ENCODE peak calls at places on chromosomes 16 and 17, in four cellular contexts. Y is HFFc6, Z is amygdala, F is NCI-H1105. A is an unnamed sample.

GRCh38 chr17:80263253-80264047 is 2.8 kb downstream of the RNF213 start:
- DNase-seq in Y (peak; percentile 67), Z (no peak), F (no peak), A (no peak)

GRCh38 chr17:48215583-48216139 is 108.1 kb downstream of the SNX11 start:
- DNase-seq in Y (peak; percentile 22), Z (no peak), F (no peak), A (peak; percentile 52)

GRCh38 chr17:64007838-64008282 is 9.7 kb downstream of the PRR29 start:
- DNase-seq in Y (no peak), Z (no peak), F (no peak), A (no peak)

GRCh38 chr16:17227278-17227677 is 243.5 kb downstream of the XYLT1 start:
- DNase-seq in Y (no peak), Z (no peak), F (no peak), A (no peak)

GRCh38 chr16:88560722-88561484 is 9.3 kb upstream of the ZC3H18 start:
- DNase-seq in Y (no peak), Z (no peak), F (no peak), A (no peak)

GRCh38 chr16:50613281-50613991 is 65.2 kb downstream of the NKD1 start:
- DNase-seq in Y (no peak), Z (no peak), F (no peak), A (no peak)

GRCh38 chr16:57185945-57186629 is at the start of the genes PSME3IP1 and RSPRY1:
- DNase-seq in Y (peak; percentile 100), Z (peak; percentile 96), F (peak; percentile 91), A (peak; percentile 97)

GRCh38 chr17:67559381-67559966 is 158.3 kb upstream of the NOL11 start:
- DNase-seq in Y (no peak), Z (no peak), F (no peak), A (no peak)

GRCh38 chr17:81431545-81432482 is 36.6 kb downstream of the BAHCC1 start:
- DNase-seq in Y (no peak), Z (no peak), F (no peak), A (no peak)

A was measured in PC-9.